ENCODE peak calls at places on chromosome 18, in four cellular contexts. A is HepG2, K is K562, L is GM12878. D is an unnamed sample.
A peak's percentile ranks its signal among the peaks of the same experiment; 100 is the strongest.

GRCh38 chr18:6055711-6056110 is 160.4 kb upstream of the TMEM200C start:
- DNase-seq in A (no peak), K (no peak), L (no peak), D (no peak)

GRCh38 chr18:55878224-55878623 is 290.2 kb upstream of the TCF4 start:
- DNase-seq in A (no peak), K (no peak), L (no peak), D (no peak)

GRCh38 chr18:5031216-5031615 is 165.8 kb downstream of the AKAIN1 start:
- DNase-seq in A (no peak), K (no peak), L (no peak), D (no peak)

GRCh38 chr18:49728542-49728941 is 84.8 kb downstream of the ACAA2 start:
- DNase-seq in A (peak; percentile 35), K (peak; percentile 46), L (no peak), D (peak; percentile 90)

GRCh38 chr18:77127769-77128671 is 4.6 kb downstream of the MBP start:
- DNase-seq in A (no peak), K (no peak), L (peak; percentile 95), D (no peak)

GRCh38 chr18:57921708-57922107 is 118.6 kb upstream of the ATP8B1 start:
- DNase-seq in A (peak; percentile 12), K (peak; percentile 32), L (no peak), D (no peak)

GRCh38 chr18:75157359-75157758 is 51.6 kb downstream of the PTGR3 start:
- DNase-seq in A (no peak), K (no peak), L (no peak), D (no peak)

GRCh38 chr18:26863122-26863879 is 2.2 kb downstream of the AQP4 start:
- DNase-seq in A (no peak), K (no peak), L (no peak), D (peak; percentile 78)

GRCh38 chr18:74252032-74252380 is 39.8 kb downstream of the CYB5A start:
- DNase-seq in A (no peak), K (no peak), L (no peak), D (no peak)

GRCh38 chr18:54948350-54948837 is 10.9 kb downstream of the CCDC68 start:
- DNase-seq in A (peak; percentile 88), K (no peak), L (no peak), D (no peak)

GRCh38 chr18:23958036-23958435 is 56.5 kb upstream of the TTC39C start:
- DNase-seq in A (no peak), K (no peak), L (no peak), D (no peak)

GRCh38 chr18:59063912-59064311 is 75.8 kb upstream of the SEC11C start:
- DNase-seq in A (no peak), K (no peak), L (no peak), D (no peak)

GRCh38 chr18:23964282-23965238 is 50.0 kb upstream of the TTC39C start:
- DNase-seq in A (no peak), K (peak; percentile 15), L (no peak), D (peak; percentile 45)

GRCh38 chr18:23238651-23239349 is 103.5 kb downstream of the CABLES1 start:
- DNase-seq in A (no peak), K (no peak), L (no peak), D (no peak)

GRCh38 chr18:59501876-59502221 is 142.8 kb upstream of the LMAN1 start:
- DNase-seq in A (no peak), K (no peak), L (no peak), D (no peak)

GRCh38 chr18:26003391-26003790 is 87.0 kb downstream of the SS18 start:
- DNase-seq in A (no peak), K (no peak), L (no peak), D (no peak)

GRCh38 chr18:39805218-39805617 is 2149.8 kb upstream of the PIK3C3 start:
- DNase-seq in A (no peak), K (no peak), L (no peak), D (no peak)

GRCh38 chr18:43422483-43422882 is 145.2 kb upstream of the SYT4 start:
- DNase-seq in A (no peak), K (no peak), L (no peak), D (no peak)

GRCh38 chr18:46148810-46149209 is 44.6 kb downstream of the HAUS1 start:
- DNase-seq in A (peak; percentile 59), K (peak; percentile 45), L (no peak), D (peak; percentile 43)

GRCh38 chr18:46946656-46947282 is 29.4 kb downstream of the KATNAL2 start:
- DNase-seq in A (no peak), K (peak; percentile 57), L (no peak), D (peak; percentile 90)

GRCh38 chr18:27685807-27686412 is 491.0 kb downstream of the CDH2 start:
- DNase-seq in A (peak; percentile 14), K (no peak), L (no peak), D (no peak)

GRCh38 chr18:22230403-22231042 is 61.1 kb downstream of the GATA6 start:
- DNase-seq in A (no peak), K (no peak), L (no peak), D (no peak)

GRCh38 chr18:75216212-75216925 is 5.8 kb downstream of the TSHZ1 start:
- DNase-seq in A (no peak), K (no peak), L (no peak), D (no peak)

GRCh38 chr18:11498821-11499220 is 110.6 kb upstream of the SLC35G4 start:
- DNase-seq in A (no peak), K (no peak), L (no peak), D (no peak)

GRCh38 chr18:8706545-8706980 is 1.2 kb downstream of the MTCL1 start:
- DNase-seq in A (no peak), K (no peak), L (no peak), D (no peak)

GRCh38 chr18:8704361-8705279 is 736 bp upstream of the MTCL1 start:
- DNase-seq in A (peak; percentile 60), K (peak; percentile 99), L (no peak), D (peak; percentile 88)

GRCh38 chr18:8705280-8705940 is at the start of gene MTCL1:
- DNase-seq in A (no peak), K (no peak), L (no peak), D (peak; percentile 70)

GRCh38 chr18:8706981-8707940 is 1.9 kb downstream of the MTCL1 start:
- DNase-seq in A (no peak), K (no peak), L (no peak), D (no peak)

GRCh38 chr18:8705941-8706544 is 687 bp downstream of the MTCL1 start:
- DNase-seq in A (no peak), K (no peak), L (no peak), D (no peak)
- TF ChIP-seq HDAC6 in A (no peak), K (no peak), L (no peak), D (no peak)

GRCh38 chr18:28728891-28729290 is 552.0 kb upstream of the CDH2 start:
- DNase-seq in A (no peak), K (no peak), L (no peak), D (no peak)
- TF ChIP-seq HDAC6 in A (no peak), K (no peak), L (no peak), D (no peak)

GRCh38 chr18:44507729-44508325 is 172.9 kb upstream of the SETBP1 start:
- DNase-seq in A (no peak), K (no peak), L (peak; percentile 32), D (no peak)
- TF ChIP-seq HDAC6 in A (no peak), K (no peak), L (no peak), D (no peak)

DNA sequence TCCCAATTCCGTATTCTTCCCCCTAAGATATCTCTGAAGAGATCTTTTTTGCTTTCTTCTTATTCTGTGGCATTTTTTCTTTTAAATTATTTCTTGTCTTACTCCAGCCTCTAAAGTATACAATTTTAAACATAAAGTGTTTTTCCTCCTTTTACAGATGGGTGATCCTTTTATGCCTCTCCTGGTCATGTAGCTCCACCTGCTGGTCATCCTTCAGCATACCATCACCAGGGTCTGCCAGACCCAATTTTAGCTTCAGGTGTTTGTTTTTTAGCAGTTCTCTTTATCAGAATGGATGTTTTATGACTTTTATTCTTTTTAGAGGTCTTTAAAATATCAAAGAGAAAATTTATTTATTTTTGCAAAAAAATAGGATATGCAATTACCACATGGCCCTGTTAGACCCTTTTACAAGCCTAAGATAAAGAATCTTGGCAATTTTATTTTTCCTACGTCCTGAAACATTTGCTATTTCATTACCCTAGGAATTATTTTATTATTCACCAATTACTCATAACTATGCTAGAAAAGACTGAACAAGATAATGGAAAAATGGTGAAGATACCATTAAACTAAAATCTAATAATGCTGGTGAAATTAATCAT is 55.4 kb downstream of the PIGN start:
- DNase-seq in A (peak; percentile 55), K (peak; percentile 43), L (peak; percentile 7), D (peak; percentile 61)
- TF ChIP-seq HDAC6 in A (no peak), K (no peak), L (no peak), D (no peak)

GRCh38 chr18:48230459-48231113 is 178.6 kb downstream of the ZBTB7C start:
- DNase-seq in A (peak; percentile 57), K (peak; percentile 51), L (no peak), D (peak; percentile 34)
- TF ChIP-seq HDAC6 in A (no peak), K (no peak), L (no peak), D (no peak)

GRCh38 chr18:3261035-3261392 is 919 bp upstream of the MYL12B start:
- DNase-seq in A (no peak), K (no peak), L (no peak), D (no peak)
- TF ChIP-seq HDAC6 in A (no peak), K (no peak), L (no peak), D (no peak)

D was measured in H1.